ENCODE peak calls at places on chromosomes 5 and 9, in four cellular contexts. F is endothelial cell; J is stimulated activated CD4-positive, alpha-beta T cell treated with anti-CD3 and anti-CD28 coated beads, Interleukin-1b, Interleukin-23, amount 100 ng/mL, for 24 hours; M is H4. E is an unnamed sample.
A peak's percentile ranks its signal among the peaks of the same experiment; 100 is the strongest.

GRCh38 chr9:87545858-87546257 is 48.2 kb downstream of the DAPK1 start:
- DNase-seq in F (no peak), J (no peak), M (peak; percentile 52), E (no peak)

GRCh38 chr9:14250779-14251145 is 63.2 kb downstream of the NFIB start:
- DNase-seq in F (no peak), J (no peak), M (no peak), E (no peak)

GRCh38 chr9:33329117-33329563 is 38.8 kb downstream of the NFX1 start:
- DNase-seq in F (no peak), J (no peak), M (peak; percentile 98), E (no peak)

GRCh38 chr5:73299665-73300435 is 126.9 kb downstream of the TMEM174 start:
- DNase-seq in F (no peak), J (no peak), M (no peak), E (no peak)

GRCh38 chr5:57097526-57097925 is 76.3 kb upstream of the GPBP1 start:
- DNase-seq in F (no peak), J (no peak), M (no peak), E (no peak)

GRCh38 chr5:149936700-149937091 is 7.9 kb downstream of the PDE6A start:
- DNase-seq in F (no peak), J (no peak), M (no peak), E (no peak)

GRCh38 chr5:9546973-9547947 is 1.4 kb upstream of the SEMA5A start:
- DNase-seq in F (peak; percentile 10), J (no peak), M (peak; percentile 55), E (no peak)

GRCh38 chr9:35669331-35670145 is 4.2 kb upstream of the CA9 start:
- DNase-seq in F (no peak), J (no peak), M (no peak), E (peak; percentile 97)

GRCh38 chr9:106961623-106962022 is 98.7 kb downstream of the ZNF462 start:
- DNase-seq in F (no peak), J (no peak), M (no peak), E (no peak)

GRCh38 chr5:142600611-142601360 is 85.1 kb downstream of the FGF1 start:
- DNase-seq in F (no peak), J (no peak), M (peak; percentile 85), E (no peak)

GRCh38 chr5:169195601-169196000 is 105.3 kb downstream of the SLIT3 start:
- DNase-seq in F (no peak), J (no peak), M (no peak), E (no peak)

GRCh38 chr5:83509535-83509934 is 38.0 kb downstream of the VCAN start:
- DNase-seq in F (no peak), J (no peak), M (peak; percentile 65), E (no peak)

GRCh38 chr9:91516781-91517180 is 93.1 kb upstream of the NFIL3 start:
- DNase-seq in F (no peak), J (no peak), M (no peak), E (no peak)

GRCh38 chr9:35818341-35818740 is 3.5 kb upstream of the HINT2 start:
- DNase-seq in F (no peak), J (no peak), M (no peak), E (no peak)

GRCh38 chr5:79236970-79237734 is 1.2 kb downstream of the JMY start:
- DNase-seq in F (peak; percentile 45), J (peak; percentile 17), M (peak; percentile 24), E (peak; percentile 60)